ENCODE peak calls at places on chromosomes 6 and 20, in five cellular contexts. Y, D, S, X and F are unnamed samples.

GRCh38 chr20:40767530-40767924 is 78.5 kb upstream of the MAFB start:
- DNase-seq in Y (no peak), D (no peak), S (no peak), X (no peak), F (no peak)

GRCh38 chr6:88072462-88072861 is 24.8 kb downstream of the SPACA1 start:
- DNase-seq in Y (no peak), D (no peak), S (no peak), X (no peak), F (no peak)

GRCh38 chr6:142323377-142323776 is 21.6 kb downstream of the ADGRG6 start:
- DNase-seq in Y (no peak), D (no peak), S (peak; percentile 98), X (no peak), F (no peak)

GRCh38 chr6:24504274-24504641 is 9.5 kb downstream of the ALDH5A1 start:
- DNase-seq in Y (no peak), D (no peak), S (peak; percentile 46), X (no peak), F (no peak)

GRCh38 chr6:42224222-42225042 is 6.8 kb upstream of the MRPS10 start:
- DNase-seq in Y (no peak), D (no peak), S (peak; percentile 96), X (no peak), F (peak; percentile 71)

GRCh38 chr6:71324179-71324791 is 35.7 kb downstream of the OGFRL1 start:
- DNase-seq in Y (no peak), D (no peak), S (no peak), X (no peak), F (no peak)

GRCh38 chr20:51116765-51117686 is 94.1 kb upstream of the KCNG1 start:
- DNase-seq in Y (no peak), D (no peak), S (peak; percentile 83), X (no peak), F (no peak)

GRCh38 chr20:20699144-20699543 is 13.3 kb downstream of the RALGAPA2 start:
- DNase-seq in Y (no peak), D (no peak), S (no peak), X (no peak), F (no peak)

GRCh38 chr20:16518068-16518783 is 55.0 kb downstream of the KIF16B start:
- DNase-seq in Y (peak; percentile 42), D (no peak), S (peak; percentile 71), X (no peak), F (peak; percentile 50)

GRCh38 chr20:11922561-11922960 is 4.9 kb downstream of the BTBD3 start:
- DNase-seq in Y (no peak), D (no peak), S (no peak), X (no peak), F (no peak)

GRCh38 chr6:68880050-68880449 is 245.0 kb downstream of the ADGRB3 start:
- DNase-seq in Y (peak; percentile 44), D (no peak), S (no peak), X (no peak), F (no peak)

GRCh38 chr6:70763754-70764153 is 96.1 kb downstream of the SMAP1 start:
- DNase-seq in Y (no peak), D (no peak), S (peak; percentile 73), X (no peak), F (no peak)

GRCh38 chr20:3890410-3890751 is 1.2 kb downstream of the PANK2 start:
- DNase-seq in Y (no peak), D (no peak), S (peak; percentile 38), X (no peak), F (no peak)

DNA sequence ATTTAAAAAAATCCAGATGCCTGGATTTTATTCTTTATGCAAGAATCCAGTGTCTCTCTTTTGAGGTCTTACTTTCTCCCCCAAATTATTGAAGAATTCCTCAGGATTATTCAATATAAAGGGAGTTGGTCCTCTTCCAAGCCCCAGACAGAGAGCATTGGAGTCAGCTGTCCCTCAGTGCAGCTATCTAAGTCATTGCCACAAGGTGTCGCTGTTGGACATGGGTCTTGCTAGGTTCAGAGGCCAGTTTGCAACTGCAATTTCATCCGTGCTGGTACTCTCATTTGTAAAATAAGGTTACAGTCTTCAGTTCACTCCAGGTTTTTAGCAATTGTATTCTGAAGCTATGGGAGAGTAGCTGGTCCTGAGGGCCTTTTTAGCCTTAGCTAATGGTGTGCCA is 27.8 kb downstream of the CCN2 start:
- DNase-seq in Y (peak; percentile 71), D (peak; percentile 76), S (peak; percentile 74), X (peak; percentile 69), F (no peak)
- TF ChIP-seq CTCF in Y (peak; percentile 93), D (peak; percentile 81), S (peak; percentile 83), X (peak; percentile 31), F (peak; percentile 47)

DNA sequence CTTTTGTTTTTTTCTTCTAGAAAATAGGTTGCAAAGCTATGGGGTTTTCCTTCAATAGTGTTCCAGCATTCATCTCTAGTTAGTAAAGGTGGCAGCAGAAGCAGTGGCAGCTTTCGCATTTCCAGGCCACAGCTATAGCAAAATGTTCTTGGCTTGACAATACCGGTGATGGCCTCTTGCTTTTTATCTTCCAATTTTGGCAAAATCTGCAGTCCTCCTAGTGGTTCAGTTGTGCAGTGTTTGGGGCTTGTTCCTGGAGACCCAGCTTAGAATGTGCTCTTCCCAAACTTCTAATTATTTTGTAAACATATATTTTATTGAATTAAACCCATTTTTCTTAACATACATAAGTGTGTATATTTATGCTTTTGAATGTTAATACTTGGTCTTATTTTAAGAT is 370.6 kb upstream of the MAN1A1 start:
- DNase-seq in Y (no peak), D (no peak), S (no peak), X (no peak), F (no peak)
- TF ChIP-seq CTCF in Y (peak; percentile 51), D (peak; percentile 9), S (peak; percentile 15), X (no peak), F (no peak)

GRCh38 chr20:37243076-37243936 is 18.3 kb downstream of the GHRH start:
- DNase-seq in Y (peak; percentile 34), D (no peak), S (peak; percentile 30), X (no peak), F (no peak)
- TF ChIP-seq CTCF in Y (peak; percentile 68), D (no peak), S (peak; percentile 11), X (no peak), F (no peak)

GRCh38 chr6:18119236-18119635 is 3.2 kb downstream of the NHLRC1 start:
- DNase-seq in Y (no peak), D (no peak), S (peak; percentile 8), X (no peak), F (no peak)

GRCh38 chr6:18121580-18122127 is 823 bp downstream of the NHLRC1 start:
- DNase-seq in Y (no peak), D (no peak), S (no peak), X (peak; percentile 25), F (no peak)

GRCh38 chr6:18126116-18126515 is 3.6 kb upstream of the NHLRC1 start:
- DNase-seq in Y (peak; percentile 8), D (no peak), S (no peak), X (no peak), F (no peak)

GRCh38 chr6:18118330-18118729 is 4.1 kb downstream of the NHLRC1 start:
- DNase-seq in Y (no peak), D (no peak), S (no peak), X (no peak), F (no peak)

DNA sequence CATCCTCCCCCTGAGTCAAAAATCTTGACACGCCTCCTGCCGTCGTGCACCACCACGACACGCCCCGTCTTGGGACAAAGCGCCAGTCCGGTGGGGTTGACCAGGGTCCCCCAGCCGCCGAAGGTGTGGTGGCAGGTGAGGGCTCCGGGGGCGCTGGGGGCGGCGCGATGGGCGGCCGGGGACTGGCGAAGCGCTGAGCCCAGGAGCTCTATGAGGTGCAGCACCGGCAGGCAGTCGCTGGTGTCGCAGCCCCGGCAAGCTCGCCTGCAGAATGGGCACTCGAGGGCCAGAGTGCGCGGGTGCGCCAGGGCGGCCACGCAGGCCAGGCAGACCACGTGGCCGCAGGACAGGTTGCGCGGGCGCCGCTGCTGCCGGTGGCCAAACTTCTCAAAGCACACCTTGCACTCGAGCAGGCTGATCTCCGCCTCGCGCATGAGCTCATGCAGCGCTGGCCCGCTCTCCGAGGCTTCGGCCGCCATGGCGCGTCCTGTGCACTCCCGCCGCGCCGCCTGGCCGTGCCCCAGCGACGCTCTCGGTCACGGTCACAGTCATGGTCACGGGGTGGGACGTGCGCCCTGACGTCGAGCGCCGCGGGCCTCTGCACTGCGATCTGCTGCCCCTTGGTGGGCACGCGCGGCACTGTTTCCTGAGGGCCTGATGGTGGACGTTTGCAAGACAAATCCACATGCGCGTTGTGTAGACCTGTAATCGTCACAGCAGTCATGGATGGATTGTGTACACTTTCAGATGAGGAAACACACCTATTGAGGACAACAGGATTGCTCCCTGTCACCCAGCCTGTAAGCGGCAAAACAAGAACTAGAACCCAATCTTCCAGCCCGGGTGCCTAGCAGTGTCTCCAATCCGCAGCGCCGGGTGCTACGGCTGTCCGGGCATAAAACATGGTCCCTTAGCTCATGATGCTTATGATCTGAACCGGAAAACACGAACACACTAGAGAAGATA is at the start of gene NHLRC1:
- DNase-seq in Y (peak; percentile 82), D (no peak), S (peak; percentile 90), X (peak; percentile 84), F (peak; percentile 82)
- TF ChIP-seq CTCF in Y (peak; percentile 65), D (no peak), S (peak; percentile 84), X (peak; percentile 73), F (peak; percentile 83)

GRCh38 chr6:113570651-113571050 is 286.5 kb upstream of the MARCKS start:
- DNase-seq in Y (no peak), D (no peak), S (no peak), X (no peak), F (no peak)
- TF ChIP-seq CTCF in Y (peak; percentile 21), D (no peak), S (peak; percentile 41), X (no peak), F (no peak)

DNA sequence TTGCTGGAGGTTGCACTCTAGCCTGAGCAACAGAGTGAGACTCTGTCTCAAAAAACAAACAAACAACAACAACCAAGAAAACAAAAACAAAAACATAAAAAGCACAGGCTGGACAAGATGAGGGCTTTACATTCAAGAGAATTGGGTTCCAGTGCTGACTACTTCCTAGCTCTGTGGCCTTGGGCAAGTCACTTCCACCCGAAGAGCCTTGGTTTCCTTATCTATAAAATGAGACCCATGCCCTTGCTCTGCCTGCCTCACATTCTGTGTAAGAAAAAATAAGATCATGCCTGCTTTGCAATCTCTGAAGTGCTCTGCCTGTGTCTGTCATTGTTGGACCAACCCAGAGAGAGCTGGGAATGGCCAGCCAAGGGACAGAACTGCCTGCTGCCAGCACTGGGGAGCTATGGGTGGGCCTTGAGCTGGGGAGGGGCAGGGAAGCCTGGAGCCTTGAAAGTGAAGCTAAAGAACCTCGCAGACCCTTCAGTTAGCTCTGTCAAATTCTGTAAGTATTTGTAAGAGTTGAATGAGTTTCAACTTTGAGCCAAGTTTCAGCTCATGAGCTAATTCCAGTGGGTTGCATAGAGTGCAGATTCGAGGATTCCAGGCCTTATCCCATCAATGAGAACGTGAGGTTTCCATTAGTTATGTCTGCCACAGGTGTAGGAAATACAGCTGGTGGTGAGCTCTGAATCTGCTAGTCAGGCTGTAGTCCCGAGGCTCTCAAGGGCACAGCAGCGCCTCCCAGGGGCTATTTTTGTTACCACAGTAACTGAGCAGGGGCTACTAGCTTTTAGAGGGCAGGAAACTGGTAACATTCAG is 93.2 kb downstream of the DLGAP4 start:
- DNase-seq in Y (peak; percentile 75), D (peak; percentile 79), S (peak; percentile 63), X (no peak), F (peak; percentile 68)
- TF ChIP-seq CTCF in Y (peak; percentile 81), D (peak; percentile 81), S (peak; percentile 44), X (no peak), F (peak; percentile 46)

DNA sequence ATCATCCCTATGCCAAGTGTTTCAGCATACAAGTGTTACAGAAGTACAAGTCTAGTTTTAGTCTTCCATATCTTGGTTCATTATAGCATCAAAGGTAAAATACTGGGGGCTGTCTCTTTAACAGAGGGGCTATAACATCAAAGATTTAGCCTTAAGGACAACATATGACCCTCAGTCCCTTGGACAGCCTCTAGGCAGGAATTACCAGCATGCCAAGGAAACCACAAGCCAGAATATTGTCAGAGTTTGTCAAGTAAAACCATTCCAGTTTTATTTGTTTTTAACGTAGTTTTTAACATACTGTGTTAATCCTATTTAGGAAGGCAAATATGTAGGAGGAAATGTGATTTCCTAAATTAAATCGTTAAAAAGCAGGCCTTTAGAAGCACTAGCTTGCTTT is 18.6 kb downstream of the ZKSCAN8 start:
- DNase-seq in Y (no peak), D (no peak), S (no peak), X (no peak), F (no peak)
- TF ChIP-seq CTCF in Y (no peak), D (no peak), S (no peak), X (no peak), F (no peak)